ENCODE peak calls at places on chromosomes 2 and 18, in nine cellular contexts. S is dorsolateral prefrontal cortex, F is NAMALWA, O is GM04504, A is sciatic nerve, R is iris pigment epithelial cell, M is HTR-8/SVneo, Z is fibroblast of pulmonary artery, T is progenitor cell of endocrine pancreas. K is an unnamed sample.

GRCh38 chr2:240922234-240922981 is 16.3 kb downstream of the CROCC2 start:
- DNase-seq in S (peak; percentile 1), F (no peak), O (no peak), A (peak; percentile 56), R (no peak), M (no peak), Z (no peak), T (no peak), K (peak; percentile 61)

GRCh38 chr18:12113999-12114646 is 20.5 kb downstream of the ANKRD62 start:
- DNase-seq in S (no peak), F (no peak), O (no peak), A (no peak), R (peak; percentile 8), M (no peak), Z (no peak), T (no peak), K (no peak)

GRCh38 chr18:2433366-2433765 is 137.9 kb downstream of the METTL4 start:
- DNase-seq in S (no peak), F (no peak), O (no peak), A (no peak), R (no peak), M (no peak), Z (no peak), T (no peak), K (no peak)

GRCh38 chr2:216371756-216372702 is at the start of gene MARCHF4:
- DNase-seq in S (peak; percentile 69), F (no peak), O (peak; percentile 79), A (peak; percentile 86), R (peak; percentile 89), M (peak; percentile 65), Z (peak; percentile 90), T (peak; percentile 79), K (peak; percentile 69)

GRCh38 chr2:237202288-237203030 is 116.8 kb downstream of the COPS8 start:
- DNase-seq in S (no peak), F (no peak), O (no peak), A (no peak), R (no peak), M (no peak), Z (no peak), T (no peak), K (no peak)

GRCh38 chr2:113797237-113797636 is 40.8 kb upstream of the SLC35F5 start:
- DNase-seq in S (no peak), F (no peak), O (no peak), A (no peak), R (no peak), M (no peak), Z (no peak), T (no peak), K (no peak)

GRCh38 chr2:103739216-103739615 is 977.4 kb downstream of the TMEM182 start:
- DNase-seq in S (no peak), F (no peak), O (no peak), A (no peak), R (no peak), M (no peak), Z (no peak), T (no peak), K (no peak)

GRCh38 chr18:7784171-7784570 is 217.1 kb downstream of the PTPRM start:
- DNase-seq in S (no peak), F (no peak), O (no peak), A (no peak), R (peak; percentile 19), M (no peak), Z (no peak), T (no peak), K (no peak)

GRCh38 chr2:201984800-201985525 is 48.7 kb upstream of the FZD7 start:
- DNase-seq in S (peak; percentile 85), F (no peak), O (no peak), A (peak; percentile 82), R (no peak), M (no peak), Z (no peak), T (no peak), K (peak; percentile 88)

GRCh38 chr2:29074401-29074800 is at the start of gene PCARE:
- DNase-seq in S (no peak), F (no peak), O (no peak), A (no peak), R (no peak), M (no peak), Z (no peak), T (no peak), K (no peak)

GRCh38 chr2:66692521-66692920 is 257.6 kb downstream of the MEIS1 start:
- DNase-seq in S (no peak), F (no peak), O (no peak), A (no peak), R (no peak), M (no peak), Z (no peak), T (no peak), K (no peak)

GRCh38 chr2:202056611-202057010 is 16.4 kb upstream of the KIAA2012 start:
- DNase-seq in S (no peak), F (peak; percentile 49), O (no peak), A (no peak), R (peak; percentile 51), M (no peak), Z (peak; percentile 19), T (no peak), K (no peak)

GRCh38 chr2:102618452-102619413 is 620 bp upstream of the SLC9A2 start:
- DNase-seq in S (peak; percentile 22), F (no peak), O (no peak), A (no peak), R (peak; percentile 18), M (no peak), Z (no peak), T (no peak), K (peak; percentile 10)

GRCh38 chr2:96887419-96888081 is 17.7 kb upstream of the SEMA4C start:
- DNase-seq in S (peak; percentile 49), F (no peak), O (no peak), A (no peak), R (no peak), M (no peak), Z (no peak), T (no peak), K (peak; percentile 66)

GRCh38 chr2:206113148-206113547 is 27.2 kb upstream of the INO80D start:
- DNase-seq in S (no peak), F (no peak), O (peak; percentile 16), A (no peak), R (peak; percentile 64), M (no peak), Z (peak; percentile 51), T (no peak), K (no peak)

GRCh38 chr2:216781709-216782108 is 78.2 kb downstream of the TNP1 start:
- DNase-seq in S (no peak), F (no peak), O (no peak), A (no peak), R (no peak), M (no peak), Z (no peak), T (no peak), K (no peak)

GRCh38 chr18:75131455-75132000 is 77.4 kb downstream of the PTGR3 start:
- DNase-seq in S (no peak), F (no peak), O (no peak), A (no peak), R (no peak), M (no peak), Z (no peak), T (no peak), K (no peak)

GRCh38 chr18:27599202-27599829 is 414.2 kb upstream of the CHST9 start:
- DNase-seq in S (peak; percentile 33), F (peak; percentile 62), O (peak; percentile 10), A (peak; percentile 59), R (peak; percentile 41), M (peak; percentile 8), Z (peak; percentile 65), T (peak; percentile 42), K (peak; percentile 56)

GRCh38 chr18:58991127-58991798 is 126.6 kb downstream of the ZNF532 start:
- DNase-seq in S (no peak), F (no peak), O (no peak), A (no peak), R (peak; percentile 45), M (no peak), Z (peak; percentile 25), T (no peak), K (no peak)

GRCh38 chr2:119463990-119464389 is 32.3 kb downstream of the TMEM37 start:
- DNase-seq in S (no peak), F (no peak), O (no peak), A (no peak), R (no peak), M (no peak), Z (no peak), T (no peak), K (no peak)

GRCh38 chr2:218962859-218963492 is 3.5 kb downstream of the CDK5R2 start:
- DNase-seq in S (peak; percentile 81), F (no peak), O (no peak), A (peak; percentile 84), R (peak; percentile 77), M (no peak), Z (peak; percentile 92), T (peak; percentile 91), K (peak; percentile 85)

GRCh38 chr2:150442484-150442883 is 45.0 kb downstream of the RND3 start:
- DNase-seq in S (no peak), F (no peak), O (no peak), A (no peak), R (no peak), M (no peak), Z (no peak), T (no peak), K (no peak)

GRCh38 chr2:97785818-97786217 is 72.4 kb downstream of the ZAP70 start:
- DNase-seq in S (no peak), F (no peak), O (no peak), A (no peak), R (no peak), M (no peak), Z (no peak), T (no peak), K (no peak)

K was measured in posterior cingulate gyrus.